ENCODE peak calls at places on chromosome 9, in nine cellular contexts. R is AG09309; T is cardiac fibroblast; A is fibroblast of lung; F is activated CD8-positive, alpha-beta T cell treated with anti-CD3 and anti-CD28 coated beads for 36 hours; V is pancreas; X is A549; S is nephron progenitor cell; U is astrocyte. M is an unnamed sample.

GRCh38 chr9:115006660-115007059 is 76.3 kb upstream of the TNFSF8 start:
- DNase-seq in R (peak), T (peak), A (peak), F (peak), V (no peak), X (no peak), S (no peak), U (peak), M (peak)

GRCh38 chr9:134995792-134996120 is 78.0 kb upstream of the FCN1 start:
- DNase-seq in R (no peak), T (no peak), A (no peak), F (no peak), V (no peak), X (no peak), S (no peak), U (no peak), M (no peak)

GRCh38 chr9:113708821-113709713 is 167.0 kb upstream of the ZNF618 start:
- DNase-seq in R (no peak), T (no peak), A (no peak), F (no peak), V (peak), X (no peak), S (no peak), U (no peak), M (no peak)

GRCh38 chr9:15132107-15132506 is 174.9 kb downstream of the TTC39B start:
- DNase-seq in R (no peak), T (no peak), A (no peak), F (no peak), V (no peak), X (no peak), S (no peak), U (no peak), M (no peak)

GRCh38 chr9:124420991-124421543 is 5.8 kb upstream of the PSMB7 start:
- DNase-seq in R (no peak), T (peak), A (no peak), F (no peak), V (no peak), X (peak), S (no peak), U (no peak), M (no peak)

GRCh38 chr9:112334319-112334828 is 955 bp upstream of the PTBP3 start:
- DNase-seq in R (no peak), T (peak), A (peak), F (peak), V (peak), X (peak), S (no peak), U (peak), M (no peak)

GRCh38 chr9:120713257-120714087 is 798 bp downstream of the MEGF9 start:
- DNase-seq in R (no peak), T (no peak), A (peak), F (peak), V (peak), X (no peak), S (no peak), U (no peak), M (no peak)

GRCh38 chr9:134966697-134967546 is 49.2 kb upstream of the FCN1 start:
- DNase-seq in R (no peak), T (no peak), A (no peak), F (no peak), V (no peak), X (no peak), S (no peak), U (no peak), M (no peak)

GRCh38 chr9:4382722-4383317 is 83.0 kb upstream of the GLIS3 start:
- DNase-seq in R (no peak), T (peak), A (peak), F (no peak), V (no peak), X (peak), S (no peak), U (no peak), M (no peak)

GRCh38 chr9:70481471-70481870 is 67.0 kb upstream of the KLF9 start:
- DNase-seq in R (no peak), T (no peak), A (no peak), F (no peak), V (no peak), X (no peak), S (no peak), U (no peak), M (no peak)
- TF ChIP-seq CTCF in R (no peak), T (no peak), A (no peak), F (no peak), V (no peak), X (no peak), S (no peak), U (no peak), M (no peak)

GRCh38 chr9:136345281-136346156 is 18.0 kb downstream of the DNLZ start:
- DNase-seq in R (no peak), T (peak), A (peak), F (no peak), V (no peak), X (peak), S (peak), U (no peak), M (no peak)
- TF ChIP-seq CTCF in R (peak), T (peak), A (peak), F (no peak), V (no peak), X (peak), S (peak), U (no peak), M (peak)

DNA sequence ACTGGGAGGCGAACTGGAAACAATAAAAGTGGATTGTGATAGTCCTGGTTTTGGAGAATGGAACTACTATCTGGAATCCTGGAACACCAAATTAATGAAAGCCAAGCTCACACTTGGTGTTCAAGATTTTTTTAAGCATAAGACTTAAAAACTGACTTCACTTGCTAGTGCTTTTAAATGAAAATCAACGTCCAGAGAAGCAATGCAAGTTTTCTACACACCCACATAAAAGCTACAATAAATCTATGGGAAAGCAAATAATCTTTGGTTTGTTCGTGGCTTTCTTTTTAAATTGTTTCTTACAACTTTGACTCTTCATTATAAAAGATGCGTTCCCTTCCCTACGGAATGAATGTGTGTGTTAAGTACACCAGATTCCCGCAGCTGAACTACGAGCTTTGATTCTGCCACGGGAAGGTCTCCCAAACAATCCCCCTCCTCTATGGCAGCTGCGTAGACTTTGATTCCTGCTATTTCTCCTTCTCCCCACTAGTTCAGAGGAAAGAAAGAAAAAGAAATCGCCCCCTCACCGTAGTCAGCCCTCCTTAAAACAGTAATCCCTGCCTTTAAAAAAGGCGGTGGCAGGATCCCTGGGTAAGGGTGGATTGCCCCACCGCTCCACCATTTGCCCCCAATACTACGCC is 1057.2 kb upstream of the DMAC1 start:
- DNase-seq in R (no peak), T (no peak), A (no peak), F (no peak), V (no peak), X (no peak), S (peak), U (no peak), M (no peak)
- TF ChIP-seq CTCF in R (no peak), T (no peak), A (no peak), F (no peak), V (no peak), X (no peak), S (no peak), U (no peak), M (no peak)

GRCh38 chr9:88106492-88106891 is 31.8 kb downstream of the SPATA31C2 start:
- DNase-seq in R (peak), T (peak), A (peak), F (peak), V (peak), X (peak), S (no peak), U (peak), M (peak)
- TF ChIP-seq CTCF in R (peak), T (peak), A (peak), F (no peak), V (peak), X (peak), S (peak), U (peak), M (peak)

GRCh38 chr9:109068764-109069163 is 51.0 kb downstream of the TMEM245 start:
- DNase-seq in R (no peak), T (no peak), A (no peak), F (no peak), V (no peak), X (no peak), S (no peak), U (no peak), M (no peak)

GRCh38 chr9:109060235-109060634 is 46.9 kb upstream of the CTNNAL1 start:
- DNase-seq in R (no peak), T (no peak), A (no peak), F (no peak), V (no peak), X (no peak), S (no peak), U (no peak), M (no peak)

GRCh38 chr9:109064963-109065701 is 51.8 kb upstream of the CTNNAL1 start:
- DNase-seq in R (no peak), T (no peak), A (no peak), F (no peak), V (no peak), X (peak), S (no peak), U (peak), M (no peak)

GRCh38 chr9:109062543-109062942 is 49.2 kb upstream of the CTNNAL1 start:
- DNase-seq in R (no peak), T (peak), A (no peak), F (no peak), V (no peak), X (no peak), S (no peak), U (no peak), M (no peak)

GRCh38 chr9:109063765-109064164 is 50.5 kb upstream of the CTNNAL1 start:
- DNase-seq in R (no peak), T (peak), A (no peak), F (no peak), V (no peak), X (no peak), S (no peak), U (no peak), M (no peak)
- TF ChIP-seq CTCF in R (no peak), T (no peak), A (no peak), F (no peak), V (no peak), X (no peak), S (no peak), U (peak), M (no peak)

GRCh38 chr9:137319976-137320551 is 18.0 kb upstream of the NRARP start:
- DNase-seq in R (no peak), T (no peak), A (no peak), F (no peak), V (no peak), X (no peak), S (no peak), U (no peak), M (no peak)

GRCh38 chr9:137317979-137318511 is 16.0 kb upstream of the NRARP start:
- DNase-seq in R (no peak), T (no peak), A (no peak), F (no peak), V (no peak), X (no peak), S (no peak), U (no peak), M (no peak)

GRCh38 chr9:137318565-137318964 is 16.5 kb upstream of the NRARP start:
- DNase-seq in R (no peak), T (no peak), A (no peak), F (no peak), V (no peak), X (no peak), S (no peak), U (no peak), M (no peak)

GRCh38 chr9:137319434-137319975 is 17.4 kb upstream of the NRARP start:
- DNase-seq in R (no peak), T (no peak), A (no peak), F (no peak), V (no peak), X (peak), S (no peak), U (no peak), M (no peak)

GRCh38 chr9:137318976-137319375 is 16.9 kb upstream of the NRARP start:
- DNase-seq in R (no peak), T (no peak), A (no peak), F (no peak), V (peak), X (peak), S (peak), U (no peak), M (peak)
- TF ChIP-seq CTCF in R (peak), T (peak), A (peak), F (no peak), V (no peak), X (no peak), S (peak), U (peak), M (peak)

GRCh38 chr9:116312221-116312620 is 158.6 kb downstream of the PAPPA start:
- DNase-seq in R (no peak), T (no peak), A (peak), F (no peak), V (no peak), X (no peak), S (no peak), U (no peak), M (no peak)

GRCh38 chr9:116317503-116317902 is 163.9 kb downstream of the PAPPA start:
- DNase-seq in R (no peak), T (no peak), A (no peak), F (no peak), V (no peak), X (no peak), S (no peak), U (no peak), M (no peak)

GRCh38 chr9:116316231-116316630 is 162.6 kb downstream of the PAPPA start:
- DNase-seq in R (no peak), T (no peak), A (no peak), F (no peak), V (no peak), X (no peak), S (no peak), U (no peak), M (no peak)

GRCh38 chr9:116310212-116310611 is 156.6 kb downstream of the PAPPA start:
- DNase-seq in R (no peak), T (no peak), A (no peak), F (no peak), V (no peak), X (no peak), S (no peak), U (no peak), M (no peak)

GRCh38 chr9:116313638-116314037 is 160.0 kb downstream of the PAPPA start:
- DNase-seq in R (no peak), T (peak), A (peak), F (no peak), V (no peak), X (no peak), S (no peak), U (no peak), M (no peak)
- TF ChIP-seq CTCF in R (peak), T (peak), A (no peak), F (no peak), V (no peak), X (no peak), S (no peak), U (peak), M (no peak)

M was measured in AG09319.